ENCODE peak calls at places on chromosomes 16 and 17, in four cellular contexts. E is adrenal gland, Q is upper lobe of right lung, U is OCI-LY7. J is an unnamed sample.

GRCh38 chr16:89563639-89564392 is 3.3 kb downstream of the RPL13 start:
- DNase-seq in Q (no peak), E (no peak), U (no peak), J (no peak)

GRCh38 chr17:55354941-55355340 is 66.7 kb downstream of the MMD start:
- DNase-seq in U (no peak), Q (no peak), E (no peak), J (no peak)

GRCh38 chr17:79988163-79988971 is 47.3 kb downstream of the TBC1D16 start:
- DNase-seq in E (no peak), Q (no peak), U (no peak), J (peak)

GRCh38 chr17:80005360-80006338 is 30.0 kb downstream of the TBC1D16 start:
- DNase-seq in E (peak), Q (no peak), U (peak), J (no peak)

GRCh38 chr17:41666336-41666680 is 22.4 kb upstream of the EIF1 start:
- DNase-seq in Q (peak), U (peak), E (peak), J (peak)

GRCh38 chr17:60327870-60328362 is 64.0 kb downstream of the USP32 start:
- DNase-seq in U (no peak), Q (no peak), E (no peak), J (no peak)

GRCh38 chr16:81497690-81498089 is 53.1 kb downstream of the CMIP start:
- DNase-seq in E (no peak), U (peak), Q (no peak), J (no peak)

GRCh38 chr16:57971848-57972247 is 920 bp upstream of the CNGB1 start:
- DNase-seq in U (no peak), E (no peak), Q (no peak), J (no peak)

GRCh38 chr16:86378128-86378527 is 132.2 kb upstream of the FOXF1 start:
- DNase-seq in Q (no peak), U (no peak), E (no peak), J (no peak)

GRCh38 chr16:73152731-73153130 is 104.8 kb upstream of the ZFHX3 start:
- DNase-seq in Q (no peak), U (no peak), E (no peak), J (no peak)

GRCh38 chr17:61188081-61188480 is 211.6 kb upstream of the TBX2 start:
- DNase-seq in Q (no peak), U (no peak), E (no peak), J (no peak)

GRCh38 chr17:55285340-55286301 is 20.9 kb downstream of the HLF start:
- DNase-seq in E (peak), Q (peak), U (no peak), J (peak)

GRCh38 chr17:83057793-83058477 is 21.5 kb upstream of the METRNL start:
- DNase-seq in Q (peak), E (peak), U (no peak), J (no peak)

GRCh38 chr16:48492131-48492530 is 106.9 kb upstream of the SIAH1 start:
- DNase-seq in U (no peak), Q (no peak), E (no peak), J (peak)

GRCh38 chr16:67164599-67165061 is at the start of gene HSF4:
- DNase-seq in Q (peak), E (peak), U (no peak), J (no peak)

GRCh38 chr17:19016881-19017280 is 12.3 kb upstream of the FAM83G start:
- DNase-seq in Q (peak), E (no peak), U (no peak), J (no peak)

GRCh38 chr17:59357929-59358328 is 26.5 kb downstream of the YPEL2 start:
- DNase-seq in U (no peak), E (peak), Q (no peak), J (peak)

GRCh38 chr16:53744449-53744848 is 40.5 kb downstream of the FTO start:
- DNase-seq in E (no peak), Q (no peak), U (peak), J (no peak)

GRCh38 chr16:11413907-11414595 is 68.8 kb downstream of the RMI2 start:
- DNase-seq in U (no peak), E (no peak), Q (no peak), J (no peak)

GRCh38 chr16:1903845-1904820 is 14.1 kb downstream of the HS3ST6 start:
- DNase-seq in U (no peak), E (no peak), Q (peak), J (peak)

GRCh38 chr16:53415504-53415903 is 18.8 kb upstream of the RBL2 start:
- DNase-seq in U (no peak), Q (no peak), E (no peak), J (no peak)

GRCh38 chr17:5500247-5500803 is 14.0 kb downstream of the MIS12 start:
- DNase-seq in Q (no peak), U (no peak), E (no peak), J (no peak)

GRCh38 chr17:8791910-8792270 is 7.3 kb downstream of the MFSD6L start:
- DNase-seq in E (no peak), Q (no peak), U (no peak), J (peak)

GRCh38 chr16:65136656-65137055 is 14.8 kb upstream of the CDH11 start:
- DNase-seq in U (no peak), Q (no peak), E (no peak), J (no peak)

GRCh38 chr17:12022310-12022709 is 1.6 kb downstream of the MAP2K4 start:
- DNase-seq in E (no peak), Q (no peak), U (no peak), J (no peak)
- H3K4me3 ChIP-seq in E (no peak), Q (no peak), U (peak), J (peak)

DNA sequence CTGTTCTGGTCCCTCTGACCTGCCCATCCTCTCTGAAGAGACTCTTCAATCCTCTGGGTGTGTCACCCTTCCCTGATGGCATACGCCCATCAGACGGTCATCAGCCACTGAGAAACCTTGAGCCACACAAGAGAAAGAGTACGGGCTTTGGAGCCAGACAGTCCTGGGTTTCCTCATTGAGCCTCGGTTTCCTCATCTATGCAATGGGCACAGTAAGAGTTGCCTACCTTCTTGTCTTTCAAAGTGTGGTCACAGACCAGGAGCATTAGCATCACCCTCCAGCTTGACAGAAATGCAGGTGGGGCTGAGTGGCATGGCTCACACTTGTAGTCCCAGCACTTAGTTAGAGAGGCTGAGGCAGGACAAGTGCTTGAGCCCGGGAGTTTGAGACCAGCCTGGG is 26.1 kb upstream of the MEAK7 start:
- DNase-seq in E (no peak), Q (no peak), U (no peak), J (no peak)
- H3K4me3 ChIP-seq in E (no peak), Q (no peak), U (no peak), J (no peak)

DNA sequence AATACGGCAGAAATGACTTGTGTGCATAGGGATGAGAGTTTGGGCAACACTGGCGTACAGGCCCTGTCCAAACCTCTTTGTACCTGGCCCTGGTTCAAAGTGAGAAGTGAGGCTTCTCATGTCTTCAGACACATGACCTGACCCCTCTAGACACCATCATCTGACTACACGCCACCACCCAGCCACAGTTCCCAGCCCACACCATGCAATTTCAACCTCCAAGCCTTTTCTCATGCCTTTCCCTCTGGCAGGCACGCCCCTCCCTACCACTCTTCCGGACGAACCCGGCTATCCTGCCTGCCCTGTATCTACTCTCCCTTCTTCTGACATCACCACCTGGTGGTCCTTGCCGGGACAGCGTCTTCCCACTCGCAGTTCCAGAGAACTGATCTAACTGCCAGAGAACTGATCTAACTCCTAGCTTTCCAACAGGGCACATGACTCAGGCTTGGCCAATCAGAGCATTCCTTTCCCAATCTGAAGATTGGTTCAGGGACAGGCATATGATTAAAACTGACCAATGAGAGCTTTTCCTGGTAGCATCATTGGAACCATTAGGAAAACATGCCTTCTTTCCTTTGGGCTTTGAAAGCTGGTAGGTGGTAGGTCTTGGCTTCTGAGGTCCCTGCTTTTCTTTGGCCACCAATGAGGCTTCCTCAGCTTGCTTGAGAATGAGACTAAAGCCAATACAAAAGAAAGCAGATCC is 27.0 kb upstream of the IL21R start:
- DNase-seq in E (peak), Q (peak), U (peak), J (peak)
- H3K4me3 ChIP-seq in E (no peak), Q (no peak), U (peak), J (no peak)

GRCh38 chr17:33531311-33531710 is 238.2 kb upstream of the ASIC2 start:
- DNase-seq in U (no peak), E (no peak), Q (no peak), J (no peak)

GRCh38 chr17:33534063-33534462 is 241.0 kb upstream of the ASIC2 start:
- DNase-seq in Q (no peak), U (no peak), E (no peak), J (no peak)
- H3K4me3 ChIP-seq in Q (no peak), U (no peak), E (no peak), J (no peak)

GRCh38 chr17:2171725-2172446 is 117.0 kb downstream of the HIC1 start:
- DNase-seq in E (peak), U (no peak), Q (peak), J (peak)

GRCh38 chr17:2173005-2173404 is 118.1 kb downstream of the HIC1 start:
- DNase-seq in E (peak), U (no peak), Q (no peak), J (peak)

GRCh38 chr17:2174048-2174447 is 119.1 kb downstream of the HIC1 start:
- DNase-seq in U (no peak), E (no peak), Q (no peak), J (no peak)

GRCh38 chr17:2174471-2175293 is 119.8 kb downstream of the HIC1 start:
- DNase-seq in E (peak), U (no peak), Q (peak), J (peak)

GRCh38 chr17:2172447-2172938 is 117.6 kb downstream of the HIC1 start:
- DNase-seq in U (no peak), Q (no peak), E (peak), J (peak)
- H3K4me3 ChIP-seq in U (no peak), Q (no peak), E (no peak), J (peak)

GRCh38 chr16:84110527-84110926 is 6.2 kb downstream of the MBTPS1 start:
- DNase-seq in E (no peak), U (no peak), Q (no peak), J (no peak)
- H3K4me3 ChIP-seq in E (no peak), U (no peak), Q (no peak), J (no peak)

DNA sequence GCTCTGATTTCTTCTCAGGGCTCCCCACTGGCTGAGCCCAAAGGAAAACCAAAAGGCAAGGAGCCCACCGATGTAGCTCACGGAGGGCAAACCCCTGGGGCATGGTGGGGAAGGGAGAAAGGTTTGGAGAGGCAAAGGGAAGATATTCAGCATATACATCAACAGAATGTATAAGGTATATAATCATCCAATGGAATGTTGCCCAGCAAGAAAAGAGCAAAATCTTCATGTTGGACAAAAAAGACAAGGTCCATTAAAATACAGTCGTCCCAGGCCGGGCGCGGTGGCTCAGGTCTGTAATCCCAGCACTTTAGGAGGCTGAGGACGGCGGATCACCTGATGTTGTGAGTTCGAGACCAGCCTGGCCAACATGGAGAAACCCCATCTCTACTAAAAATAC is 1.6 kb downstream of the CPPED1 start:
- DNase-seq in Q (no peak), U (no peak), E (no peak), J (no peak)
- H3K4me3 ChIP-seq in Q (no peak), U (peak), E (no peak), J (peak)

DNA sequence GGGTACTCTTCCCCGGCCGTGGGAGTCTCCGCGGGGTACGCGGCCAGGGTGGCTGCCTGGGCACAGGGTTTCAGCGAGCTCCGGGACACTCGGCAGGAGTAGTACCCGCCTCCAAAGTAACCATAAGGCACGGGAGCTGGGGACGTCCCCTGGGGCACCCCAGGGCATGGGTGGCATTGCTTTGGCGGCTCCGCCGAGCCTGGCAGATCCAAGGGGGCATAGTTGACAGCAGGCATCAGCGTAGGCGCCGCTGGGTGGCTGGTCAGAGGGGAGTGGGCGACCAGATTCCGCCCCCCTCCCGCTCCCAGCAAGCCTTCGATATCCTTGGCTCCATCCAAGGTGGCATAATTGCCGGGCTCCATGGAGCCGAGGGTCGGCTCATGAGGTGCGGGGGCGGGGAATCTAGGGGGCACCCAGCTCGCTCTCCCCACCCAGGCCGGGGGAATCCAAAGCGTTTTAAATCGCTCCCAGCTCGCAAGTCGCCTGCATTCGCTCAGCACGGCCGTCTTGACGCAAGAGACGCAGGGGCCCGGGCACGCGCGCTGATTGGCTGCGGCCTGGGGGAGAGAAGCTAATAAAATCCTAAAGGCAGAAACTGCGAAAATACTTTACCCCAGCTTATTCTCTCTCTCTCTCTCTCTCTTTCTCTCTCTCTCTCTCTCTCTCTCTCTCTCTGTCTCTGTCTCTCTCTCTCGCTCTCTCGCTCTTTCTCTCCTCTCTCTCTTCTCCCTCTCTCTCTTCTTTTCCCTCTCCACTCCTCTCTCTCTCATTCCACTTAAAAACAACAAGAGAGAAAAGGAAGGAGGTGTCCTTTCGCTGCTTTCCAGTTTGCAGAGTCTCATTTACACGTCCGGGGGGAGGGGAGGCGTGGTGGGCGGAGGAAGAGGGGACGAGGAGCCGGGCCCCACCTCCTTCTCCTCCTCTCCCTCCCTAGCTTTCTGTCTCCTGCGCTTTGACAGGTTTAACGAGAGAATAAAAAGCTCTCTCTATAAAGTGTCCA is at the start of gene HOXB13:
- DNase-seq in U (no peak), E (peak), Q (no peak), J (peak)
- H3K4me3 ChIP-seq in U (no peak), E (no peak), Q (no peak), J (peak)

GRCh38 chr16:68370221-68370920 is 59.6 kb downstream of the PRMT7 start:
- DNase-seq in U (no peak), E (no peak), Q (no peak), J (no peak)

GRCh38 chr16:68368602-68368944 is 57.8 kb downstream of the PRMT7 start:
- DNase-seq in E (no peak), Q (no peak), U (peak), J (no peak)

GRCh38 chr16:68369697-68370096 is 58.9 kb downstream of the PRMT7 start:
- DNase-seq in E (no peak), Q (no peak), U (no peak), J (no peak)

GRCh38 chr16:68367891-68368601 is 57.2 kb downstream of the PRMT7 start:
- DNase-seq in U (peak), E (no peak), Q (no peak), J (no peak)

DNA sequence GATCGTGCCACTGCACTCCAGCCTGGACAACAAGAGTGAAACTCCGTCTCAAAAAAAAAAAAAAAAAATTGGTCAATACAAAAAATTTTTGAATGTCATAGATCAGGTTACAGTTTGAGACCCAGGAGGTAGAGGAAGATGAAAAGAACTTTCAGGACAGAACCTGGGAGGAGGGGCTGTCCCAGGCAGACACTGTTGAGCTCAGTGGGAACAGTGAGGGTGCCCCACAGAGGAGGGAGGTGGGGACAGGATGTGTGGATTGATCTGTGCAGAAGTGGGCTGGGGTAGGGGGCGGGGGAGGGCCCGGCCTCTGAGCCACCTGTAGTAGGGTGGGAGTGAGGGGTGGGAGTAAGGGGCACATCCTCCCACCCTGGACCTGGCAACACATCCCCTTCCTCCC is 58.3 kb downstream of the PRMT7 start:
- DNase-seq in Q (no peak), E (no peak), U (no peak), J (no peak)
- H3K4me3 ChIP-seq in Q (no peak), E (no peak), U (no peak), J (no peak)

GRCh38 chr17:39631403-39631802 is 4.7 kb downstream of the PPP1R1B start:
- DNase-seq in U (no peak), E (no peak), Q (peak), J (no peak)

GRCh38 chr17:39629894-39630293 is 3.1 kb downstream of the PPP1R1B start:
- DNase-seq in U (no peak), Q (no peak), E (no peak), J (no peak)

GRCh38 chr17:39627717-39628516 is 1.2 kb downstream of the PPP1R1B start:
- DNase-seq in E (no peak), Q (no peak), U (no peak), J (no peak)

GRCh38 chr17:39628655-39629493 is 2.1 kb downstream of the PPP1R1B start:
- DNase-seq in U (no peak), Q (peak), E (no peak), J (no peak)

DNA sequence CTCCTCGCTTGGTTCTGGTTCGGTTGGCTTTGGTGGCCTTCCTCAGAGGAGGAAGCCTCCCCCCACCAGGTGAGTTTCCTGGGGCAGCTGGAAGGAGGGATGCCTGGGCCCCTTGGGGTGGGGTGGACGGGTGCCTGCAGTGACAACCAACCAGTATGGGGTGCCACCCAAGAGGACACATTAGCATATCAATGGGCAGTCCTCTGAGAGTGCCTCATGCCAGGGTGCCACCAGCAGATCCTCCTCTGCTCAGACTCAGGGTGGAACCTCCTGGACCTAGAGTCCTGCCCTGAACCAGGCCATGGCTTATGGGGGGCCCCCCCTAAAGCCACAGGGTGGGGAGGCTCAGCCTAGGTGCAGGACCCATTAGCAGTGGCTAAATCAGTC is 2.7 kb downstream of the PPP1R1B start:
- DNase-seq in Q (no peak), E (no peak), U (no peak), J (no peak)
- H3K4me3 ChIP-seq in Q (peak), E (no peak), U (no peak), J (no peak)

J was measured in AG10803.